ENCODE peak calls at places on chromosomes 13 and 19, in nine cellular contexts. O is activated T-cell treated with anti-CD3 and anti-CD28 coated beads, Interleukin-2, amount 50 U/mL, for 4 hours; R is activated CD8-positive, alpha-beta T cell treated with anti-CD3 and anti-CD28 coated beads, Interleukin-2, amount 10 ng/mL, durations not matched to agents 7 days and 5 days; D is WERI-Rb-1; G is hepatic stellate cell; S is GM04503; B is activated naive CD4-positive, alpha-beta T cell; C is effector CD4-positive, alpha-beta T cell; F is amygdala. A is an unnamed sample.

GRCh38 chr19:34990578-34991192 is 9.4 kb upstream of the GRAMD1A start:
- DNase-seq in O (no peak), R (no peak), D (no peak), G (no peak), S (no peak), B (no peak), C (no peak), F (no peak), A (no peak)

GRCh38 chr13:109318945-109319590 is 467.3 kb downstream of the IRS2 start:
- DNase-seq in O (no peak), R (no peak), D (no peak), G (no peak), S (no peak), B (no peak), C (no peak), F (no peak), A (no peak)

GRCh38 chr19:42207767-42208259 is 9.7 kb downstream of the DEDD2 start:
- DNase-seq in O (no peak), R (no peak), D (no peak), G (peak), S (no peak), B (no peak), C (no peak), F (no peak), A (no peak)

GRCh38 chr13:51262501-51263211 is 40.5 kb downstream of the FAM124A start:
- DNase-seq in O (no peak), R (no peak), D (peak), G (no peak), S (no peak), B (no peak), C (no peak), F (no peak), A (no peak)

GRCh38 chr19:39038098-39038497 is 5.7 kb upstream of the FBXO27 start:
- DNase-seq in O (no peak), R (peak), D (peak), G (peak), S (no peak), B (no peak), C (no peak), F (peak), A (no peak)

GRCh38 chr13:99993660-99994455 is 12.3 kb downstream of the ZIC2 start:
- DNase-seq in O (no peak), R (no peak), D (no peak), G (no peak), S (no peak), B (no peak), C (no peak), F (no peak), A (no peak)

GRCh38 chr19:15866646-15867045 is 31.2 kb downstream of the CYP4F2 start:
- DNase-seq in O (no peak), R (no peak), D (no peak), G (no peak), S (no peak), B (no peak), C (no peak), F (no peak), A (no peak)

GRCh38 chr13:44132710-44133109 is 240.9 kb upstream of the SERP2 start:
- DNase-seq in O (no peak), R (no peak), D (no peak), G (no peak), S (no peak), B (no peak), C (no peak), F (no peak), A (no peak)

GRCh38 chr13:78238911-78239310 is 320.3 kb upstream of the EDNRB start:
- DNase-seq in O (no peak), R (no peak), D (no peak), G (no peak), S (no peak), B (no peak), C (no peak), F (no peak), A (no peak)

GRCh38 chr19:32405431-32406160 is at the start of gene DPY19L3:
- DNase-seq in O (peak), R (peak), D (peak), G (peak), S (peak), B (peak), C (peak), F (peak), A (peak)

GRCh38 chr19:29841209-29841558 is 29.4 kb downstream of the CCNE1 start:
- DNase-seq in O (no peak), R (no peak), D (no peak), G (peak), S (no peak), B (no peak), C (no peak), F (no peak), A (no peak)

GRCh38 chr19:11986754-11987153 is 21.9 kb downstream of the ZNF763 start:
- DNase-seq in O (no peak), R (no peak), D (no peak), G (no peak), S (no peak), B (no peak), C (no peak), F (no peak), A (no peak)

GRCh38 chr19:50983625-50984292 is at the start of gene KLK7:
- DNase-seq in O (no peak), R (no peak), D (no peak), G (no peak), S (no peak), B (no peak), C (no peak), F (no peak), A (no peak)

GRCh38 chr19:56966225-56966696 is 125.7 kb upstream of the PEG3 start:
- DNase-seq in O (no peak), R (no peak), D (peak), G (no peak), S (no peak), B (no peak), C (no peak), F (no peak), A (no peak)

GRCh38 chr13:44549461-44549860 is 26.7 kb downstream of the TSC22D1 start:
- DNase-seq in O (no peak), R (no peak), D (no peak), G (no peak), S (no peak), B (no peak), C (no peak), F (no peak), A (no peak)

GRCh38 chr19:29531458-29532025 is 5.7 kb downstream of the VSTM2B start:
- DNase-seq in O (no peak), R (no peak), D (no peak), G (no peak), S (no peak), B (no peak), C (no peak), F (no peak), A (no peak)

GRCh38 chr13:30142502-30143211 is 164.7 kb downstream of the KATNAL1 start:
- DNase-seq in O (no peak), R (no peak), D (no peak), G (peak), S (peak), B (no peak), C (no peak), F (no peak), A (peak)

GRCh38 chr13:75881109-75881775 is 245.1 kb downstream of the LMO7 start:
- DNase-seq in O (no peak), R (no peak), D (no peak), G (no peak), S (no peak), B (no peak), C (no peak), F (no peak), A (no peak)

GRCh38 chr19:14091086-14091884 is 734 bp upstream of the SAMD1 start:
- DNase-seq in O (peak), R (peak), D (peak), G (peak), S (no peak), B (peak), C (peak), F (peak), A (peak)

GRCh38 chr13:23356368-23356767 is 77.1 kb downstream of the SACS start:
- DNase-seq in O (no peak), R (no peak), D (no peak), G (no peak), S (no peak), B (no peak), C (no peak), F (no peak), A (no peak)

GRCh38 chr19:14985133-14985532 is 5.5 kb upstream of the SLC1A6 start:
- DNase-seq in O (no peak), R (no peak), D (no peak), G (no peak), S (no peak), B (no peak), C (no peak), F (no peak), A (no peak)

GRCh38 chr19:41025871-41026270 is 34.8 kb downstream of the CYP2B6 start:
- DNase-seq in O (no peak), R (no peak), D (no peak), G (no peak), S (no peak), B (no peak), C (no peak), F (no peak), A (no peak)

GRCh38 chr13:41680900-41681299 is 223.6 kb downstream of the RGCC start:
- DNase-seq in O (no peak), R (no peak), D (no peak), G (no peak), S (no peak), B (no peak), C (no peak), F (no peak), A (no peak)

GRCh38 chr19:29544656-29545360 is 19.0 kb downstream of the VSTM2B start:
- DNase-seq in O (no peak), R (no peak), D (no peak), G (no peak), S (no peak), B (no peak), C (no peak), F (no peak), A (no peak)

GRCh38 chr13:48629282-48629681 is 24.4 kb upstream of the CYSLTR2 start:
- DNase-seq in O (no peak), R (no peak), D (no peak), G (no peak), S (no peak), B (no peak), C (no peak), F (no peak), A (no peak)

GRCh38 chr13:99979453-99980200 is 2.0 kb upstream of the ZIC2 start:
- DNase-seq in O (no peak), R (peak), D (peak), G (no peak), S (no peak), B (no peak), C (no peak), F (no peak), A (no peak)

GRCh38 chr19:14427461-14427860 is 5.6 kb upstream of the PKN1 start:
- DNase-seq in O (no peak), R (no peak), D (no peak), G (no peak), S (no peak), B (no peak), C (no peak), F (no peak), A (no peak)

GRCh38 chr19:17340302-17340870 is 3.0 kb downstream of the GTPBP3 start:
- DNase-seq in O (no peak), R (no peak), D (no peak), G (no peak), S (no peak), B (no peak), C (no peak), F (no peak), A (no peak)

GRCh38 chr19:655691-656090 is 7.3 kb downstream of the RNF126 start:
- DNase-seq in O (no peak), R (no peak), D (no peak), G (no peak), S (no peak), B (no peak), C (no peak), F (no peak), A (no peak)

GRCh38 chr13:44884076-44884729 is 105.1 kb downstream of the NUFIP1 start:
- DNase-seq in O (no peak), R (no peak), D (no peak), G (peak), S (peak), B (no peak), C (no peak), F (no peak), A (no peak)

GRCh38 chr19:55472463-55472862 is 4.0 kb upstream of the ZNF628 start:
- DNase-seq in O (no peak), R (no peak), D (no peak), G (peak), S (no peak), B (no peak), C (no peak), F (no peak), A (no peak)

GRCh38 chr19:18946335-18946734 is 5.3 kb upstream of the HOMER3 start:
- DNase-seq in O (no peak), R (no peak), D (no peak), G (no peak), S (no peak), B (no peak), C (no peak), F (no peak), A (no peak)

A was measured in GOT3.